ENCODE peak calls at places on chromosomes 5 and 9, in six cellular contexts. J, K, G, Z, Y and W are unnamed samples.

GRCh38 chr5:1465117-1465516 is 19.9 kb upstream of the SLC6A3 start:
- DNase-seq in J (no peak), K (no peak), G (no peak), Z (no peak), Y (no peak), W (no peak)

GRCh38 chr5:54207566-54207965 is 102.8 kb downstream of the ARL15 start:
- DNase-seq in J (no peak), K (no peak), G (no peak), Z (no peak), Y (no peak), W (no peak)

GRCh38 chr9:27572566-27572917 is 739 bp downstream of the C9orf72 start:
- DNase-seq in J (peak), K (no peak), G (no peak), Z (peak), Y (peak), W (no peak)

GRCh38 chr5:79181419-79182022 is 54.4 kb upstream of the JMY start:
- DNase-seq in J (no peak), K (no peak), G (no peak), Z (no peak), Y (no peak), W (no peak)

GRCh38 chr5:58933891-58934628 is 351.2 kb downstream of the RAB3C start:
- DNase-seq in J (no peak), K (no peak), G (no peak), Z (no peak), Y (no peak), W (no peak)

GRCh38 chr5:132102101-132102701 is 28.6 kb downstream of the CSF2 start:
- DNase-seq in J (no peak), K (no peak), G (peak), Z (no peak), Y (no peak), W (no peak)

GRCh38 chr9:88429595-88430430 is 41.6 kb downstream of the SPIN1 start:
- DNase-seq in J (no peak), K (no peak), G (no peak), Z (no peak), Y (no peak), W (no peak)

GRCh38 chr5:105565531-105565930 is 2002.9 kb upstream of the NUDT12 start:
- DNase-seq in J (no peak), K (no peak), G (no peak), Z (no peak), Y (no peak), W (no peak)

GRCh38 chr5:134614461-134615085 is 18.1 kb downstream of the SAR1B start:
- DNase-seq in J (no peak), K (no peak), G (no peak), Z (no peak), Y (no peak), W (no peak)

GRCh38 chr5:91164424-91164823 is 218.7 kb downstream of the ARRDC3 start:
- DNase-seq in J (no peak), K (no peak), G (no peak), Z (no peak), Y (no peak), W (no peak)

GRCh38 chr9:136903041-136903554 is 16.8 kb downstream of the TRAF2 start:
- DNase-seq in J (no peak), K (no peak), G (no peak), Z (no peak), Y (no peak), W (no peak)

GRCh38 chr9:14488421-14489190 is 174.7 kb upstream of the NFIB start:
- DNase-seq in J (no peak), K (no peak), G (no peak), Z (no peak), Y (no peak), W (no peak)

GRCh38 chr5:171152382-171152781 is 156.7 kb upstream of the TLX3 start:
- DNase-seq in J (no peak), K (no peak), G (peak), Z (peak), Y (no peak), W (no peak)

GRCh38 chr5:178507151-178507932 is 82.9 kb downstream of the COL23A1 start:
- DNase-seq in J (no peak), K (no peak), G (no peak), Z (no peak), Y (no peak), W (no peak)

GRCh38 chr9:37968228-37968672 is 64.3 kb upstream of the SLC25A51 start:
- DNase-seq in J (no peak), K (no peak), G (no peak), Z (no peak), Y (peak), W (peak)

GRCh38 chr9:92974161-92974661 is 26.9 kb downstream of the FGD3 start:
- DNase-seq in J (no peak), K (no peak), G (no peak), Z (no peak), Y (no peak), W (no peak)

GRCh38 chr5:103258957-103259704 is 568 bp downstream of the MACIR start:
- DNase-seq in J (peak), K (peak), G (peak), Z (peak), Y (peak), W (peak)

GRCh38 chr9:95085036-95085770 is 232.3 kb downstream of the FANCC start:
- DNase-seq in J (no peak), K (no peak), G (no peak), Z (no peak), Y (no peak), W (no peak)

GRCh38 chr5:116881921-116882531 is 307.4 kb upstream of the SEMA6A start:
- DNase-seq in J (no peak), K (no peak), G (no peak), Z (peak), Y (no peak), W (no peak)

GRCh38 chr5:172280937-172281336 is 2.6 kb downstream of the UBTD2 start:
- DNase-seq in J (no peak), K (no peak), G (no peak), Z (no peak), Y (peak), W (no peak)

GRCh38 chr9:133441571-133441970 is 18.2 kb upstream of the CACFD1 start:
- DNase-seq in J (no peak), K (no peak), G (no peak), Z (no peak), Y (no peak), W (no peak)

GRCh38 chr9:118643118-118643517 is 726.1 kb downstream of the BRINP1 start:
- DNase-seq in J (peak), K (no peak), G (peak), Z (no peak), Y (peak), W (no peak)

GRCh38 chr9:114227288-114228033 is 72.1 kb downstream of the COL27A1 start:
- DNase-seq in J (no peak), K (no peak), G (no peak), Z (no peak), Y (no peak), W (no peak)

GRCh38 chr9:4298255-4299005 is 1.4 kb downstream of the GLIS3 start:
- DNase-seq in J (peak), K (peak), G (peak), Z (no peak), Y (no peak), W (no peak)

GRCh38 chr5:132007399-132008162 is 3.9 kb downstream of the ACSL6 start:
- DNase-seq in J (peak), K (peak), G (peak), Z (peak), Y (peak), W (peak)

GRCh38 chr5:67358186-67358585 is 161.6 kb upstream of the CD180 start:
- DNase-seq in J (no peak), K (no peak), G (no peak), Z (no peak), Y (no peak), W (no peak)

GRCh38 chr5:138985683-138986082 is 110.5 kb upstream of the LRRTM2 start:
- DNase-seq in J (no peak), K (no peak), G (no peak), Z (no peak), Y (no peak), W (no peak)

GRCh38 chr5:55638455-55638854 is 73.7 kb downstream of the SLC38A9 start:
- DNase-seq in J (no peak), K (no peak), G (no peak), Z (peak), Y (no peak), W (no peak)

GRCh38 chr9:95458666-95459065 is 58.1 kb downstream of the PTCH1 start:
- DNase-seq in J (no peak), K (no peak), G (no peak), Z (no peak), Y (no peak), W (no peak)